ENCODE peak calls at places on chromosomes 11 and 22, in seven cellular contexts. F is neuronal stem cell, M is trophoblast cell, E is IMR-90, D is H1, Z is H9, U is mesendoderm. P is an unnamed sample.

GRCh38 chr11:77040401-77040777 is 6.2 kb downstream of the B3GNT6 start:
- DNase-seq in F (no peak), M (no peak), E (no peak), D (no peak), Z (no peak), U (no peak), P (no peak)

GRCh38 chr11:123314972-123315371 is 115.1 kb upstream of the GRAMD1B start:
- DNase-seq in F (no peak), M (no peak), E (no peak), D (no peak), Z (no peak), U (no peak), P (no peak)

GRCh38 chr11:79438631-79439429 is 2.0 kb downstream of the TENM4 start:
- DNase-seq in F (peak; percentile 17), M (no peak), E (peak; percentile 42), D (no peak), Z (peak; percentile 54), U (peak; percentile 75), P (peak; percentile 28)

GRCh38 chr11:81963018-81963417 is 770.6 kb downstream of the FAM181B start:
- DNase-seq in F (no peak), M (peak; percentile 18), E (no peak), D (no peak), Z (no peak), U (peak; percentile 23), P (no peak)

GRCh38 chr11:70510571-70510970 is 112.2 kb downstream of the CTTN start:
- DNase-seq in F (no peak), M (no peak), E (no peak), D (no peak), Z (no peak), U (no peak), P (no peak)

GRCh38 chr22:49788492-49788891 is 39.2 kb downstream of the BRD1 start:
- DNase-seq in F (no peak), M (no peak), E (no peak), D (no peak), Z (no peak), U (no peak), P (peak; percentile 10)

GRCh38 chr11:82899191-82899820 is 924 bp downstream of the PRCP start:
- DNase-seq in F (no peak), M (no peak), E (no peak), D (no peak), Z (no peak), U (peak; percentile 28), P (peak; percentile 18)

GRCh38 chr11:85316967-85317366 is 310.2 kb downstream of the DLG2 start:
- DNase-seq in F (no peak), M (no peak), E (no peak), D (no peak), Z (no peak), U (no peak), P (no peak)

GRCh38 chr11:113373306-113373705 is 14.3 kb upstream of the ANKK1 start:
- DNase-seq in F (no peak), M (peak; percentile 13), E (peak; percentile 64), D (no peak), Z (no peak), U (no peak), P (peak; percentile 41)

GRCh38 chr22:24165673-24166072 is 15.6 kb upstream of the SUSD2 start:
- DNase-seq in F (no peak), M (no peak), E (peak; percentile 53), D (no peak), Z (no peak), U (no peak), P (no peak)

GRCh38 chr22:48192920-48193319 is 1430.5 kb downstream of the TBC1D22A start:
- DNase-seq in F (no peak), M (no peak), E (no peak), D (no peak), Z (peak; percentile 2), U (no peak), P (no peak)

GRCh38 chr11:47551086-47551485 is 1.8 kb downstream of the CELF1 start:
- DNase-seq in F (no peak), M (peak; percentile 27), E (peak; percentile 48), D (no peak), Z (no peak), U (peak; percentile 73), P (peak; percentile 66)

GRCh38 chr11:1198766-1199688 is 23.8 kb upstream of the MUC5B start:
- DNase-seq in F (no peak), M (no peak), E (no peak), D (no peak), Z (peak; percentile 27), U (no peak), P (no peak)

GRCh38 chr11:9330387-9331384 is 16.3 kb upstream of the TMEM41B start:
- DNase-seq in F (no peak), M (peak; percentile 71), E (peak; percentile 57), D (no peak), Z (no peak), U (no peak), P (peak; percentile 48)

GRCh38 chr11:115720537-115721308 is 216.5 kb upstream of the CADM1 start:
- DNase-seq in F (no peak), M (no peak), E (no peak), D (no peak), Z (no peak), U (no peak), P (no peak)

GRCh38 chr11:83156996-83157754 is at the start of gene PCF11:
- DNase-seq in F (no peak), M (no peak), E (no peak), D (no peak), Z (no peak), U (no peak), P (no peak)

GRCh38 chr11:94544832-94545640 is 1.3 kb downstream of the FUT4 start:
- DNase-seq in F (peak; percentile 11), M (peak; percentile 66), E (no peak), D (no peak), Z (peak; percentile 46), U (peak; percentile 49), P (peak; percentile 28)

GRCh38 chr11:32888805-32889204 is 3.8 kb upstream of the QSER1 start:
- DNase-seq in F (no peak), M (no peak), E (peak; percentile 76), D (no peak), Z (no peak), U (no peak), P (peak; percentile 72)

GRCh38 chr11:80320226-80320625 is 879.4 kb upstream of the TENM4 start:
- DNase-seq in F (no peak), M (no peak), E (no peak), D (no peak), Z (no peak), U (no peak), P (no peak)

GRCh38 chr11:102345923-102346322 is 1.1 kb upstream of the BIRC2 start:
- DNase-seq in F (peak; percentile 1), M (peak; percentile 85), E (peak; percentile 83), D (no peak), Z (no peak), U (peak; percentile 44), P (peak; percentile 91)

GRCh38 chr11:64226507-64227051 is 505 bp downstream of the NUDT22 start:
- DNase-seq in F (no peak), M (peak; percentile 24), E (no peak), D (no peak), Z (peak; percentile 69), U (no peak), P (no peak)

GRCh38 chr11:108733479-108734116 is 68.7 kb downstream of the DDX10 start:
- DNase-seq in F (no peak), M (peak; percentile 24), E (peak; percentile 62), D (no peak), Z (no peak), U (peak; percentile 31), P (peak; percentile 39)
- H3K27ac ChIP-seq in F (no peak overlapping the region), M (no peak overlapping the region), E (no peak overlapping the region), D (no peak overlapping the region), Z (no peak overlapping the region), U (no peak overlapping the region), P (no peak overlapping the region)

GRCh38 chr11:119409731-119410130 is 13.2 kb downstream of the THY1 start:
- DNase-seq in F (no peak), M (no peak), E (no peak), D (no peak), Z (no peak), U (no peak), P (no peak)
- H3K23ac ChIP-seq in F (no peak overlapping the region), M (no peak overlapping the region), E (no peak overlapping the region), D (no peak overlapping the region), Z (no peak overlapping the region), U (no peak overlapping the region), P (no peak overlapping the region)

GRCh38 chr11:4464216-4465159 is 15.4 kb downstream of the OR52K2 start:
- DNase-seq in F (no peak), M (no peak), E (peak; percentile 7), D (no peak), Z (peak; percentile 85), U (peak; percentile 14), P (peak; percentile 0)
- H3K27ac ChIP-seq in F (no peak overlapping the region), M (no peak overlapping the region), E (no peak overlapping the region), D (peak overlapping the region; percentile 67), Z (peak overlapping the region; percentile 39), U (no peak overlapping the region), P (no peak overlapping the region)

DNA sequence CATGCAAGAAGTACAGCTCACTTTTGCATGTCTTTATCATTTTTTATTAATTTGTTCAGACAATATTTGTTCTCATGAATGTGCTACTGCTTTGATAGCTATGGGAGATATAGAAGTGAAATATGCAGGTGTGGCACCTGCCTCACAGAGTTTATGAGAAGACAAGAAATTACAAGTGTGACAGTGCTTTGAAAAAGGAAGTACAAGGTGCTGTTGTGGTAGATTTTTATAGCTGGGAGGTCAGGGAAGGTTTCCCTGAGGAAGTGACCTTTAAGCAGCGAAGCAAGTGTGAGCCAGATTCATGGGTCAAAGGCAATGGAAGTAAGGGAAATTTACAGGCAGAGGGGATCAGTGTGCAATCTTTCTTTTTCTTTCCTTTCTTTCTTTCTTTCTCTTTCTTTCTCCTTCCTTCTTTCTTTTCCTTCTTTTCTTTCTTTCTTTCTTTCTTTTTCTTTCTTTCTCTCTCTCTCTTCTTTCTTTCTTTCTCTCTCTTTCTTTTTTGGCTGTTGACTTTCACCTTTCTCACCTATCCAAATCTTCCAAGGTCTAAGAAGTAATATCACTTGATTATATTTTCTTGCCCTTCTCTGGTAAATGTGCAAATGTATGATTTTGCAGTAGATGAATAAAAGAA is 6.4 kb upstream of the BMAL1 start:
- DNase-seq in F (no peak), M (no peak), E (no peak), D (no peak), Z (no peak), U (no peak), P (no peak)
- H3K23ac ChIP-seq in F (no peak overlapping the region), M (no peak overlapping the region), E (peak overlapping the region; percentile 17), D (no peak overlapping the region), Z (no peak overlapping the region), U (no peak overlapping the region), P (no peak overlapping the region)

P was measured in mesenchymal stem cell.